ENCODE peak calls at places on chromosomes 1 and 21, in five cellular contexts. A is ovary; H is CD8-positive, alpha-beta T cell; E is H9; O is OCI-LY7. D is an unnamed sample.

GRCh38 chr1:195591917-195592672 is 1016.1 kb downstream of the KCNT2 start:
- DNase-seq in H (no peak), A (no peak), E (no peak), O (no peak), D (no peak)

GRCh38 chr1:176157995-176158394 is 49.1 kb downstream of the COP1 start:
- DNase-seq in O (peak), H (no peak), A (no peak), E (no peak), D (no peak)

GRCh38 chr21:25501996-25502665 is 105.2 kb downstream of the MRPL39 start:
- DNase-seq in A (no peak), H (no peak), O (no peak), E (no peak), D (no peak)

GRCh38 chr1:202858306-202858705 is 30.6 kb downstream of the RABIF start:
- DNase-seq in A (peak), H (no peak), E (no peak), O (no peak), D (peak)

GRCh38 chr1:156230102-156230501 is 11.9 kb upstream of the BGLAP start:
- DNase-seq in E (no peak), H (no peak), A (no peak), O (no peak), D (no peak)

GRCh38 chr1:157040802-157041201 is 4.7 kb downstream of the ARHGEF11 start:
- DNase-seq in H (no peak), A (no peak), E (no peak), O (no peak), D (no peak)

GRCh38 chr1:179938752-179939151 is 15.9 kb upstream of the CEP350 start:
- DNase-seq in O (no peak), H (no peak), A (no peak), E (no peak), D (no peak)

GRCh38 chr21:17602874-17603273 is 9.8 kb downstream of the BTG3 start:
- DNase-seq in E (no peak), A (no peak), O (no peak), H (no peak), D (no peak)

GRCh38 chr1:203306970-203307541 is 1.7 kb downstream of the BTG2 start:
- DNase-seq in A (no peak), H (no peak), O (peak), E (no peak), D (no peak)

GRCh38 chr1:237610157-237610556 is 280.6 kb downstream of the ZP4 start:
- DNase-seq in O (no peak), H (no peak), A (no peak), E (no peak), D (no peak)

GRCh38 chr1:116351914-116352313 is 21.1 kb upstream of the ATP1A1 start:
- DNase-seq in H (no peak), A (no peak), O (no peak), E (no peak), D (no peak)

GRCh38 chr1:39926343-39926769 is 24.6 kb upstream of the MYCL start:
- DNase-seq in O (peak), A (no peak), H (no peak), E (no peak), D (no peak)

GRCh38 chr1:40382110-40382464 is 8.6 kb downstream of the SMAP2 start:
- DNase-seq in E (no peak), O (no peak), H (no peak), A (no peak), D (no peak)

GRCh38 chr1:209527993-209528392 is 55.5 kb upstream of the CAMK1G start:
- DNase-seq in O (no peak), A (no peak), E (no peak), H (no peak), D (no peak)

GRCh38 chr1:22778842-22779520 is 68.3 kb downstream of the EPHB2 start:
- DNase-seq in O (no peak), H (no peak), A (peak), E (no peak), D (peak)

GRCh38 chr1:164803366-164803765 is 244.4 kb downstream of the PBX1 start:
- DNase-seq in E (no peak), A (no peak), H (no peak), O (no peak), D (no peak)

GRCh38 chr1:212488436-212489283 is 55.9 kb downstream of the NENF start:
- DNase-seq in H (no peak), O (peak), A (peak), E (no peak), D (peak)

GRCh38 chr1:15212216-15212988 is 34.6 kb upstream of the FHAD1 start:
- DNase-seq in E (no peak), H (no peak), O (no peak), A (no peak), D (peak)
- H3K27ac ChIP-seq in E (no peak), H (no peak), O (no peak), A (peak), D (no peak)

GRCh38 chr1:98316286-98316685 is 345.2 kb upstream of the SNX7 start:
- DNase-seq in A (no peak), H (no peak), E (no peak), O (no peak), D (no peak)
- H3K27ac ChIP-seq in A (no peak), H (no peak), E (no peak), O (no peak), D (no peak)

DNA sequence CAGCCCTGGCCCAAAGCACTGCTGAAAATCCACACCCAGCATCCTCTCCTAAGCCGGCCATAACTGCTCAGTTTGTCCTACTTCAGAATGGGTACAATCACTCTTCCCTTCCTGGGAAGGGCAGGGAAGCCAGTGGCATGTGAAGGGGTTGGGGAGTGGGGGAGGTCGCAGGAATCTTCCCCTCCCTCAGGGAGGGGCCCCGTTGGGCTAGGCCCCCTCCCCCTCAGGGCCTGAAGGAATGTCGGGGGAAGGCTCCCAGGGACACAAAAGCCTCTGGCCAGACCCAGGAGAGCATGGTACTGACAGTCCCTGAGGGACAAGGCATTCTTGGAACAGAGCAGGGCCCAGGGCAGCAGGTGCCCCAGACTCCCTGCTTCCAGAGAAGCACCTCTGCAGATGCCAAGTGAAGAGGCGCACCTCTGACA is 1.2 kb downstream of the ELOVL1 start:
- DNase-seq in E (no peak), O (no peak), A (no peak), H (no peak), D (no peak)
- H3K27ac ChIP-seq in E (no peak), O (no peak), A (peak), H (peak), D (peak)

GRCh38 chr1:11802616-11802972 is 3.2 kb downstream of the MTHFR start:
- DNase-seq in E (peak), O (no peak), H (no peak), A (peak), D (no peak)
- H3K27ac ChIP-seq in E (no peak), O (peak), H (peak), A (peak), D (peak)

GRCh38 chr1:111733996-111734369 is 5.2 kb downstream of the INKA2 start:
- DNase-seq in H (no peak), O (no peak), E (peak), A (no peak), D (no peak)
- H3K27ac ChIP-seq in H (no peak), O (no peak), E (no peak), A (no peak), D (peak)

GRCh38 chr21:28256420-28256831 is 736.3 kb downstream of the LTN1 start:
- DNase-seq in A (no peak), O (no peak), H (no peak), E (no peak), D (no peak)
- H3K27ac ChIP-seq in A (no peak), O (no peak), H (no peak), E (no peak), D (no peak)

DNA sequence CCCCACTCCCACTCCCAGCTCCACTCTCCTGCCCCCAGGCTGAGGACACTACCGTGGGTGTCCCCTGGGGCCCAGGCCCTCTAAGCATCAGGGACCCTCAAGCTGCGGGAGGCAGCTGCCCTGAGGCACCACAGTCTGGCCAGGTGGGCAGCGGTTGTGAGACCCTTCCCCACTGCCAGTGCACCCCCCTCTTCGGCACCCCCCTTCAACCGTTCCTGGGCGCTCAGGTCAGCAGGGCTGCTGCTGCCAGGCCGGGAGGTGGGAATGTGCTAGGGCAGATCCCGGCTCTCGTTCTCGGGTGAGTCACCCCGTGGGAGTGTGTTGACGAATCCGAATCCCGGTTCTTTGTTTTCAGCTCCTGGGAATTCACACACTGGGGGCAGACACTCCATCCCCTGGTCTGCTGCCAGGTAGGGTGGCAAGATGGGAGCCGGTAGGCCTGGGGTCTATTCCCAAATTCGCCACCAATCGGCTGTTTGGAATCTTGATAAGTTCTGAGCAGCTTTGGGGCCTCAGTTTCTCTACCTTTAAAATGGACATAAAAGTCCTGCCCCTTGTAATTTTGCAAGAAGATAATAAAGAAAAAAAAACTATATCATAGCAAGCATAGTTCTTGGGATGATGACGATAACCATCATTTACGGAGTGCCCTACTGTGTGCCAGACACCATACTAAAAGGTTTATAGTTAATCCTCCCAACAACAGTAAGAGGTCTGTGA is 28.5 kb upstream of the CASZ1 start:
- DNase-seq in A (no peak), E (peak), O (no peak), H (no peak), D (no peak)
- H3K27ac ChIP-seq in A (no peak), E (no peak), O (no peak), H (no peak), D (no peak)